ENCODE peak calls at places on chromosomes 1 and 21, in eight cellular contexts. One of them, this sample, is unnamed.

GRCh38 chr1:232012773-232013386 is 386.3 kb downstream of the DISC1 start:
- DNase-seq in neural crest cell: no peak
- DNase-seq in A549: no peak
- DNase-seq in GM13977: no peak
- DNase-seq in NB4: peak; percentile 4
- DNase-seq in foreskin fibroblast: peak; percentile 40
- DNase-seq in astrocyte: peak; percentile 92
- DNase-seq in activated B cell treated with CpG ODN at 0.5 μM for 24 hours: no peak
- DNase-seq in this sample: no peak

GRCh38 chr1:5992814-5993552 is 758 bp upstream of the NPHP4 start:
- DNase-seq in neural crest cell: no peak
- DNase-seq in A549: no peak
- DNase-seq in GM13977: peak; percentile 45
- DNase-seq in NB4: no peak
- DNase-seq in foreskin fibroblast: peak; percentile 38
- DNase-seq in astrocyte: no peak
- DNase-seq in activated B cell treated with CpG ODN at 0.5 μM for 24 hours: no peak
- DNase-seq in this sample: no peak

GRCh38 chr21:45508607-45509565 is 33.4 kb downstream of the SLC19A1 start:
- DNase-seq in neural crest cell: no peak
- DNase-seq in A549: no peak
- DNase-seq in GM13977: no peak
- DNase-seq in NB4: peak; percentile 37
- DNase-seq in foreskin fibroblast: no peak
- DNase-seq in astrocyte: no peak
- DNase-seq in activated B cell treated with CpG ODN at 0.5 μM for 24 hours: no peak
- DNase-seq in this sample: no peak

GRCh38 chr1:1048765-1049164 is 25.3 kb downstream of the RNF223 start:
- DNase-seq in neural crest cell: no peak
- DNase-seq in A549: no peak
- DNase-seq in GM13977: no peak
- DNase-seq in NB4: no peak
- DNase-seq in foreskin fibroblast: no peak
- DNase-seq in astrocyte: no peak
- DNase-seq in activated B cell treated with CpG ODN at 0.5 μM for 24 hours: no peak
- DNase-seq in this sample: no peak

GRCh38 chr1:39317910-39318633 is 113.6 kb downstream of the MACF1 start:
- DNase-seq in neural crest cell: no peak
- DNase-seq in A549: no peak
- DNase-seq in GM13977: no peak
- DNase-seq in NB4: no peak
- DNase-seq in foreskin fibroblast: no peak
- DNase-seq in astrocyte: peak; percentile 69
- DNase-seq in activated B cell treated with CpG ODN at 0.5 μM for 24 hours: no peak
- DNase-seq in this sample: no peak

GRCh38 chr1:109186704-109187071 is 27.0 kb upstream of the SARS1 start:
- DNase-seq in neural crest cell: no peak
- DNase-seq in A549: no peak
- DNase-seq in GM13977: no peak
- DNase-seq in NB4: no peak
- DNase-seq in foreskin fibroblast: peak; percentile 38
- DNase-seq in astrocyte: peak; percentile 11
- DNase-seq in activated B cell treated with CpG ODN at 0.5 μM for 24 hours: no peak
- DNase-seq in this sample: no peak

GRCh38 chr1:206925116-206925736 is 3.5 kb upstream of the FCMR start:
- DNase-seq in neural crest cell: no peak
- DNase-seq in A549: peak; percentile 48
- DNase-seq in GM13977: peak; percentile 76
- DNase-seq in NB4: peak; percentile 61
- DNase-seq in foreskin fibroblast: no peak
- DNase-seq in astrocyte: no peak
- DNase-seq in activated B cell treated with CpG ODN at 0.5 μM for 24 hours: peak; percentile 63
- DNase-seq in this sample: no peak

GRCh38 chr1:65253800-65254319 is 55.5 kb upstream of the DNAJC6 start:
- DNase-seq in neural crest cell: no peak
- DNase-seq in A549: no peak
- DNase-seq in GM13977: no peak
- DNase-seq in NB4: no peak
- DNase-seq in foreskin fibroblast: no peak
- DNase-seq in astrocyte: peak; percentile 8
- DNase-seq in activated B cell treated with CpG ODN at 0.5 μM for 24 hours: no peak
- DNase-seq in this sample: no peak

GRCh38 chr1:116945996-116946395 is 36.3 kb downstream of the PTGFRN start:
- DNase-seq in neural crest cell: no peak
- DNase-seq in A549: no peak
- DNase-seq in GM13977: no peak
- DNase-seq in NB4: no peak
- DNase-seq in foreskin fibroblast: no peak
- DNase-seq in astrocyte: no peak
- DNase-seq in activated B cell treated with CpG ODN at 0.5 μM for 24 hours: no peak
- DNase-seq in this sample: no peak

GRCh38 chr21:32087452-32087851 is 191.4 kb downstream of the MIS18A start:
- DNase-seq in neural crest cell: no peak
- DNase-seq in A549: no peak
- DNase-seq in GM13977: no peak
- DNase-seq in NB4: peak; percentile 26
- DNase-seq in foreskin fibroblast: no peak
- DNase-seq in astrocyte: no peak
- DNase-seq in activated B cell treated with CpG ODN at 0.5 μM for 24 hours: no peak
- DNase-seq in this sample: no peak

GRCh38 chr1:26530898-26531598 is 1.5 kb downstream of the RPS6KA1 start:
- DNase-seq in neural crest cell: no peak
- DNase-seq in A549: peak; percentile 72
- DNase-seq in GM13977: peak; percentile 59
- DNase-seq in NB4: peak; percentile 60
- DNase-seq in foreskin fibroblast: peak; percentile 47
- DNase-seq in astrocyte: peak; percentile 58
- DNase-seq in activated B cell treated with CpG ODN at 0.5 μM for 24 hours: no peak
- DNase-seq in this sample: no peak

GRCh38 chr1:97088386-97088785 is 366.8 kb downstream of the PTBP2 start:
- DNase-seq in neural crest cell: no peak
- DNase-seq in A549: no peak
- DNase-seq in GM13977: no peak
- DNase-seq in NB4: no peak
- DNase-seq in foreskin fibroblast: no peak
- DNase-seq in astrocyte: no peak
- DNase-seq in activated B cell treated with CpG ODN at 0.5 μM for 24 hours: no peak
- DNase-seq in this sample: no peak

GRCh38 chr1:21468597-21468996 is 28.7 kb downstream of the NBPF3 start:
- DNase-seq in neural crest cell: no peak
- DNase-seq in A549: peak; percentile 33
- DNase-seq in GM13977: peak; percentile 21
- DNase-seq in NB4: peak; percentile 24
- DNase-seq in foreskin fibroblast: peak; percentile 75
- DNase-seq in astrocyte: no peak
- DNase-seq in activated B cell treated with CpG ODN at 0.5 μM for 24 hours: no peak
- DNase-seq in this sample: no peak

GRCh38 chr1:243910612-243911011 is 60.6 kb upstream of the AKT3 start:
- DNase-seq in neural crest cell: no peak
- DNase-seq in A549: no peak
- DNase-seq in GM13977: no peak
- DNase-seq in NB4: peak; percentile 30
- DNase-seq in foreskin fibroblast: no peak
- DNase-seq in astrocyte: no peak
- DNase-seq in activated B cell treated with CpG ODN at 0.5 μM for 24 hours: no peak
- DNase-seq in this sample: no peak

GRCh38 chr1:36766481-36766880 is 267.8 kb downstream of the GRIK3 start:
- DNase-seq in neural crest cell: no peak
- DNase-seq in A549: no peak
- DNase-seq in GM13977: no peak
- DNase-seq in NB4: no peak
- DNase-seq in foreskin fibroblast: no peak
- DNase-seq in astrocyte: no peak
- DNase-seq in activated B cell treated with CpG ODN at 0.5 μM for 24 hours: no peak
- DNase-seq in this sample: no peak

GRCh38 chr1:206467915-206468314 is 2.4 kb upstream of the IKBKE start:
- DNase-seq in neural crest cell: no peak
- DNase-seq in A549: no peak
- DNase-seq in GM13977: peak; percentile 55
- DNase-seq in NB4: peak; percentile 98
- DNase-seq in foreskin fibroblast: peak; percentile 85
- DNase-seq in astrocyte: no peak
- DNase-seq in activated B cell treated with CpG ODN at 0.5 μM for 24 hours: peak; percentile 28
- DNase-seq in this sample: no peak

DNA sequence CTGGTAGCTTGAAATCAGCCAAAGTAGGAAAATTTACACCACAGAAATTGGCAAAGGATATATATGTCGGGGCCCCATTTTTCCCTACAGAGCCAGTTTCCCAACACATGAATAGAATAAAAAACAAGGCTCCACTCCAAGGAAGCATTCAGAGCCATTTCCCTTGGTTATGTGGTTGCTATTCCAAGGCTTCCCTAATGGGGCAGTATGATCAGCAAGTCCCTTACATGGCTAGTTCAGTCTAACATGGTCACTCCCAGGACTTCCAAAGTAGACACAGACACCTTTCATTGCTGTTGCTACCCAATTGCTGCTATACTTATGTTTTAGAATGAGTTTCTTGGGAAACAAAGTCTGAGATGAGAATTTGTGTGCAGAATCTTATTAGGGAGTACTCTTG is 93.1 kb downstream of the C21orf91 start:
- DNase-seq in neural crest cell: no peak
- DNase-seq in A549: peak; percentile 20
- DNase-seq in GM13977: no peak
- DNase-seq in NB4: peak; percentile 4
- DNase-seq in foreskin fibroblast: no peak
- DNase-seq in astrocyte: no peak
- DNase-seq in activated B cell treated with CpG ODN at 0.5 μM for 24 hours: no peak
- DNase-seq in this sample: no peak
- TF ChIP-seq CTCF in neural crest cell: peak; percentile 24
- TF ChIP-seq CTCF in A549: no peak
- TF ChIP-seq CTCF in GM13977: no peak
- TF ChIP-seq CTCF in NB4: no peak
- TF ChIP-seq CTCF in foreskin fibroblast: peak; percentile 18
- TF ChIP-seq CTCF in astrocyte: no peak
- TF ChIP-seq CTCF in activated B cell treated with CpG ODN at 0.5 μM for 24 hours: no peak
- TF ChIP-seq CTCF in this sample: peak; percentile 27

GRCh38 chr1:202656951-202657646 is 53.2 kb downstream of the SYT2 start:
- DNase-seq in neural crest cell: peak; percentile 29
- DNase-seq in A549: peak; percentile 43
- DNase-seq in GM13977: no peak
- DNase-seq in NB4: peak; percentile 61
- DNase-seq in foreskin fibroblast: peak; percentile 47
- DNase-seq in astrocyte: no peak
- DNase-seq in activated B cell treated with CpG ODN at 0.5 μM for 24 hours: no peak
- DNase-seq in this sample: peak; percentile 63

GRCh38 chr1:202658766-202659165 is 51.5 kb downstream of the SYT2 start:
- DNase-seq in neural crest cell: no peak
- DNase-seq in A549: no peak
- DNase-seq in GM13977: no peak
- DNase-seq in NB4: no peak
- DNase-seq in foreskin fibroblast: no peak
- DNase-seq in astrocyte: no peak
- DNase-seq in activated B cell treated with CpG ODN at 0.5 μM for 24 hours: no peak
- DNase-seq in this sample: no peak

GRCh38 chr1:202654079-202654478 is 56.2 kb downstream of the SYT2 start:
- DNase-seq in neural crest cell: no peak
- DNase-seq in A549: no peak
- DNase-seq in GM13977: no peak
- DNase-seq in NB4: no peak
- DNase-seq in foreskin fibroblast: no peak
- DNase-seq in astrocyte: no peak
- DNase-seq in activated B cell treated with CpG ODN at 0.5 μM for 24 hours: no peak
- DNase-seq in this sample: no peak

GRCh38 chr1:202658251-202658650 is 52.0 kb downstream of the SYT2 start:
- DNase-seq in neural crest cell: no peak
- DNase-seq in A549: no peak
- DNase-seq in GM13977: no peak
- DNase-seq in NB4: no peak
- DNase-seq in foreskin fibroblast: no peak
- DNase-seq in astrocyte: no peak
- DNase-seq in activated B cell treated with CpG ODN at 0.5 μM for 24 hours: no peak
- DNase-seq in this sample: no peak

GRCh38 chr1:202656057-202656456 is 54.2 kb downstream of the SYT2 start:
- DNase-seq in neural crest cell: peak; percentile 44
- DNase-seq in A549: peak; percentile 31
- DNase-seq in GM13977: no peak
- DNase-seq in NB4: peak; percentile 45
- DNase-seq in foreskin fibroblast: no peak
- DNase-seq in astrocyte: no peak
- DNase-seq in activated B cell treated with CpG ODN at 0.5 μM for 24 hours: no peak
- DNase-seq in this sample: no peak
- TF ChIP-seq CTCF in neural crest cell: peak; percentile 53
- TF ChIP-seq CTCF in A549: no peak
- TF ChIP-seq CTCF in GM13977: no peak
- TF ChIP-seq CTCF in NB4: peak; percentile 31
- TF ChIP-seq CTCF in foreskin fibroblast: no peak
- TF ChIP-seq CTCF in astrocyte: no peak
- TF ChIP-seq CTCF in activated B cell treated with CpG ODN at 0.5 μM for 24 hours: no peak
- TF ChIP-seq CTCF in this sample: peak; percentile 54

DNA sequence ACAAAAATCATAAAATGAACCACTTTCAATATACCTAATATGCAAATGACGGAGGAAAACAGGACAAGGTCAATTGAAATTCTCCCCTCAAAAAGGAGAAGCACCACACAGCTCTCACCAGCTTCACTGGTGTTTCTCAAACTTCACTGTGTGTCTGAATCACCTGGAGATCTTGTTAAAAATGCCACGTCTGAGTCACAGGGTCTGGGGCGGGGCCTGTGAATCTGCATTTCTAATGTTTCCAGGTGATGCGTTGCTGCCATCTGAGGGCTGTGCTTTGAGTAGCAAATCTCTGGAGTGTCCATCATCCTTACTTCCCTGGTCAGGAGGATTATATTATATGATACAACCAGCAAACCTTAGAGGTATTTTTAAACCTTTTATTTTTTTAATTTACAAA is 9.0 kb downstream of the CLDN19 start:
- DNase-seq in neural crest cell: no peak
- DNase-seq in A549: peak; percentile 36
- DNase-seq in GM13977: no peak
- DNase-seq in NB4: peak; percentile 58
- DNase-seq in foreskin fibroblast: no peak
- DNase-seq in astrocyte: no peak
- DNase-seq in activated B cell treated with CpG ODN at 0.5 μM for 24 hours: no peak
- DNase-seq in this sample: no peak
- TF ChIP-seq CTCF in neural crest cell: no peak
- TF ChIP-seq CTCF in A549: peak; percentile 18
- TF ChIP-seq CTCF in GM13977: peak; percentile 14
- TF ChIP-seq CTCF in NB4: no peak
- TF ChIP-seq CTCF in foreskin fibroblast: no peak
- TF ChIP-seq CTCF in astrocyte: no peak
- TF ChIP-seq CTCF in activated B cell treated with CpG ODN at 0.5 μM for 24 hours: no peak
- TF ChIP-seq CTCF in this sample: no peak

GRCh38 chr1:203048086-203048485 is 21.8 kb downstream of the PPFIA4 start:
- DNase-seq in neural crest cell: no peak
- DNase-seq in A549: no peak
- DNase-seq in GM13977: no peak
- DNase-seq in NB4: no peak
- DNase-seq in foreskin fibroblast: no peak
- DNase-seq in astrocyte: no peak
- DNase-seq in activated B cell treated with CpG ODN at 0.5 μM for 24 hours: no peak
- DNase-seq in this sample: no peak
- TF ChIP-seq CTCF in neural crest cell: no peak
- TF ChIP-seq CTCF in A549: no peak
- TF ChIP-seq CTCF in GM13977: no peak
- TF ChIP-seq CTCF in NB4: no peak
- TF ChIP-seq CTCF in foreskin fibroblast: no peak
- TF ChIP-seq CTCF in astrocyte: no peak
- TF ChIP-seq CTCF in activated B cell treated with CpG ODN at 0.5 μM for 24 hours: no peak
- TF ChIP-seq CTCF in this sample: no peak